ENCODE peak calls at places on chromosomes 6 and 20, in four cellular contexts. O is stimulated activated CD4-positive, alpha-beta T cell treated with anti-CD3 and anti-CD28 coated beads, Interleukin-1b, Interleukin-23, amount 100 ng/mL, for 24 hours; R is memory B cell; V is stimulated activated effector memory CD8-positive, alpha-beta T cell treated with anti-CD3 and anti-CD28 coated beads, Interleukin-12 subunit alpha, Interleukin-12 subunit beta, amount 100 ng/mL, for 72 hours. H is an unnamed sample.

GRCh38 chr6:3231213-3232016 is 4.0 kb upstream of the TUBB2B start:
- DNase-seq in R (no peak), O (no peak), V (no peak), H (no peak)

GRCh38 chr6:36334832-36335459 is 1.7 kb downstream of the BNIP5 start:
- DNase-seq in R (no peak), V (no peak), O (no peak), H (no peak)

GRCh38 chr6:75368151-75368779 is 83.7 kb upstream of the TMEM30A start:
- DNase-seq in R (no peak), V (no peak), O (no peak), H (peak)

GRCh38 chr6:47083586-47084047 is 41.5 kb upstream of the ADGRF1 start:
- DNase-seq in V (no peak), R (no peak), O (no peak), H (peak)

GRCh38 chr20:39081255-39081654 is 119.1 kb downstream of the DHX35 start:
- DNase-seq in R (peak), V (peak), O (peak), H (peak)

GRCh38 chr6:142900467-142900961 is 44.5 kb downstream of the HIVEP2 start:
- DNase-seq in R (no peak), O (no peak), V (no peak), H (no peak)

GRCh38 chr6:140736227-140736626 is 1361.8 kb upstream of the CITED2 start:
- DNase-seq in V (no peak), O (no peak), R (no peak), H (peak)

GRCh38 chr6:1003394-1004160 is 308.3 kb upstream of the FOXQ1 start:
- DNase-seq in V (no peak), R (no peak), O (no peak), H (no peak)

GRCh38 chr6:3291987-3292386 is 33.2 kb downstream of the PSMG4 start:
- DNase-seq in R (no peak), V (no peak), O (no peak), H (peak)

GRCh38 chr6:36430351-36430750 is 12.3 kb downstream of the PXT1 start:
- DNase-seq in V (no peak), R (no peak), O (no peak), H (no peak)

GRCh38 chr6:13814176-13814937 is at the start of gene MCUR1:
- DNase-seq in V (peak), R (peak), O (peak), H (peak)

GRCh38 chr6:35021014-35021413 is 120.1 kb downstream of the TCP11 start:
- DNase-seq in V (no peak), O (no peak), R (no peak), H (no peak)

GRCh38 chr6:157755752-157756411 is 67.2 kb upstream of the SNX9 start:
- DNase-seq in O (peak), V (no peak), R (no peak), H (no peak)

GRCh38 chr20:2930538-2930937 is 57.3 kb downstream of the PTPRA start:
- DNase-seq in R (no peak), V (no peak), O (no peak), H (no peak)

GRCh38 chr6:47740714-47741113 is 41.1 kb upstream of the OPN5 start:
- DNase-seq in V (no peak), O (no peak), R (no peak), H (no peak)

GRCh38 chr6:169224716-169225115 is 28.9 kb downstream of the THBS2 start:
- DNase-seq in O (no peak), V (no peak), R (no peak), H (no peak)

GRCh38 chr20:33674294-33675126 is at the start of gene NECAB3:
- DNase-seq in O (peak), V (peak), R (peak), H (peak)

H was measured in dermis microvascular lymphatic vessel endothelial cell.